ENCODE peak calls at places on chromosome 15, in nine cellular contexts. S is mucosa of descending colon; C is CD8-positive, alpha-beta T cell; F is naive thymus-derived CD8-positive, alpha-beta T cell; M is WTC11; E is activated CD4-positive, alpha-beta T cell treated with anti-CD3 and anti-CD28 coated beads for 36 hours; Q is neural crest cell; G is GM20000; R is Peyer's patch. L is an unnamed sample.

GRCh38 chr15:88897456-88898194 is 2.3 kb upstream of the HAPLN3 start:
- DNase-seq in C (peak), G (no peak), E (peak), Q (peak), F (peak), M (peak), S (peak), R (peak), L (peak)

GRCh38 chr15:74511583-74511982 is 29.4 kb upstream of the ARID3B start:
- DNase-seq in E (no peak), R (peak), G (no peak), M (no peak), C (no peak), S (no peak), Q (no peak), F (no peak), L (no peak)

GRCh38 chr15:69472575-69472974 is 20.0 kb downstream of the RPLP1 start:
- DNase-seq in R (no peak), G (no peak), F (no peak), E (no peak), S (no peak), C (no peak), M (no peak), Q (no peak), L (no peak)

GRCh38 chr15:47576921-47577474 is 140.3 kb upstream of the SEMA6D start:
- DNase-seq in S (no peak), C (no peak), M (no peak), R (no peak), Q (no peak), F (no peak), G (no peak), E (no peak), L (no peak)

GRCh38 chr15:30649952-30650929 is 24.3 kb downstream of the ARHGAP11B start:
- DNase-seq in R (no peak), G (peak), E (no peak), M (no peak), C (no peak), S (no peak), F (no peak), Q (no peak), L (no peak)

GRCh38 chr15:88243895-88244787 is 12.4 kb downstream of the NTRK3 start:
- DNase-seq in C (no peak), Q (no peak), R (no peak), M (peak), F (no peak), S (no peak), G (peak), E (peak), L (peak)

GRCh38 chr15:64843996-64844395 is 2.3 kb downstream of the PLEKHO2 start:
- DNase-seq in S (no peak), M (no peak), F (no peak), C (no peak), R (no peak), E (no peak), G (no peak), Q (no peak), L (no peak)

GRCh38 chr15:49460411-49460941 is 37.4 kb downstream of the FGF7 start:
- DNase-seq in G (no peak), E (no peak), Q (no peak), C (no peak), M (no peak), F (no peak), R (no peak), S (no peak), L (no peak)

GRCh38 chr15:42056934-42057743 is 36.3 kb upstream of the PLA2G4E start:
- DNase-seq in F (peak), E (peak), M (peak), S (peak), G (peak), Q (peak), R (peak), C (peak), L (peak)

GRCh38 chr15:92112180-92112579 is 258.7 kb downstream of the SLCO3A1 start:
- DNase-seq in F (no peak), Q (no peak), E (no peak), C (no peak), M (no peak), G (no peak), S (no peak), R (no peak), L (no peak)

L was measured in A673.